ENCODE peak calls at places on chromosomes 5 and 9, in nine cellular contexts. One of them, this sample, is unnamed.

GRCh38 chr5:76393035-76393680 is 9.9 kb upstream of the IQGAP2 start:
- DNase-seq in AG10803: no peak
- DNase-seq in Daoy: no peak
- DNase-seq in T47D: no peak
- DNase-seq in mammary epithelial cell: no peak
- DNase-seq in naive B cell: no peak
- DNase-seq in tibial nerve: no peak
- DNase-seq in substantia nigra: no peak
- DNase-seq in dorsolateral prefrontal cortex: no peak
- DNase-seq in this sample: no peak

GRCh38 chr9:86036555-86036954 is 62.8 kb downstream of the GOLM1 start:
- DNase-seq in substantia nigra: no peak
- DNase-seq in mammary epithelial cell: no peak
- DNase-seq in naive B cell: no peak
- DNase-seq in AG10803: no peak
- DNase-seq in tibial nerve: no peak
- DNase-seq in T47D: no peak
- DNase-seq in Daoy: no peak
- DNase-seq in dorsolateral prefrontal cortex: no peak
- DNase-seq in this sample: no peak

GRCh38 chr9:136846376-136847064 is 2.7 kb upstream of the PHPT1 start:
- DNase-seq in Daoy: no peak
- DNase-seq in mammary epithelial cell: no peak
- DNase-seq in dorsolateral prefrontal cortex: no peak
- DNase-seq in substantia nigra: no peak
- DNase-seq in T47D: no peak
- DNase-seq in naive B cell: no peak
- DNase-seq in AG10803: no peak
- DNase-seq in tibial nerve: no peak
- DNase-seq in this sample: no peak

GRCh38 chr9:109799792-109800191 is 19.8 kb downstream of the PALM2AKAP2 start:
- DNase-seq in naive B cell: no peak
- DNase-seq in AG10803: peak
- DNase-seq in dorsolateral prefrontal cortex: no peak
- DNase-seq in substantia nigra: no peak
- DNase-seq in T47D: no peak
- DNase-seq in Daoy: peak
- DNase-seq in mammary epithelial cell: peak
- DNase-seq in tibial nerve: no peak
- DNase-seq in this sample: no peak

GRCh38 chr9:86892576-86892975 is 54.7 kb downstream of the GAS1 start:
- DNase-seq in Daoy: peak
- DNase-seq in T47D: no peak
- DNase-seq in dorsolateral prefrontal cortex: no peak
- DNase-seq in substantia nigra: no peak
- DNase-seq in naive B cell: no peak
- DNase-seq in tibial nerve: no peak
- DNase-seq in AG10803: no peak
- DNase-seq in mammary epithelial cell: peak
- DNase-seq in this sample: no peak

GRCh38 chr9:129053020-129053419 is 16.6 kb downstream of the MIGA2 start:
- DNase-seq in Daoy: no peak
- DNase-seq in substantia nigra: no peak
- DNase-seq in AG10803: no peak
- DNase-seq in naive B cell: no peak
- DNase-seq in tibial nerve: no peak
- DNase-seq in mammary epithelial cell: no peak
- DNase-seq in dorsolateral prefrontal cortex: no peak
- DNase-seq in T47D: no peak
- DNase-seq in this sample: no peak

GRCh38 chr9:116190595-116190994 is 37.0 kb downstream of the PAPPA start:
- DNase-seq in T47D: no peak
- DNase-seq in mammary epithelial cell: no peak
- DNase-seq in Daoy: no peak
- DNase-seq in naive B cell: no peak
- DNase-seq in dorsolateral prefrontal cortex: no peak
- DNase-seq in AG10803: no peak
- DNase-seq in substantia nigra: no peak
- DNase-seq in tibial nerve: no peak
- DNase-seq in this sample: no peak

GRCh38 chr9:83313771-83314170 is 224.4 kb downstream of the FRMD3 start:
- DNase-seq in mammary epithelial cell: no peak
- DNase-seq in T47D: no peak
- DNase-seq in tibial nerve: no peak
- DNase-seq in AG10803: no peak
- DNase-seq in substantia nigra: no peak
- DNase-seq in Daoy: no peak
- DNase-seq in dorsolateral prefrontal cortex: no peak
- DNase-seq in naive B cell: no peak
- DNase-seq in this sample: no peak

GRCh38 chr5:81755320-81755719 is 4.4 kb upstream of the SSBP2 start:
- DNase-seq in T47D: peak
- DNase-seq in tibial nerve: peak
- DNase-seq in dorsolateral prefrontal cortex: no peak
- DNase-seq in naive B cell: no peak
- DNase-seq in AG10803: peak
- DNase-seq in Daoy: peak
- DNase-seq in mammary epithelial cell: peak
- DNase-seq in substantia nigra: no peak
- DNase-seq in this sample: peak

GRCh38 chr5:168471785-168472184 is 14.5 kb upstream of the RARS1 start:
- DNase-seq in Daoy: peak
- DNase-seq in T47D: no peak
- DNase-seq in mammary epithelial cell: no peak
- DNase-seq in tibial nerve: no peak
- DNase-seq in dorsolateral prefrontal cortex: no peak
- DNase-seq in substantia nigra: no peak
- DNase-seq in naive B cell: no peak
- DNase-seq in AG10803: peak
- DNase-seq in this sample: no peak

GRCh38 chr5:31052937-31053658 is 140.4 kb upstream of the CDH6 start:
- DNase-seq in naive B cell: no peak
- DNase-seq in mammary epithelial cell: no peak
- DNase-seq in AG10803: no peak
- DNase-seq in dorsolateral prefrontal cortex: no peak
- DNase-seq in substantia nigra: no peak
- DNase-seq in T47D: no peak
- DNase-seq in Daoy: no peak
- DNase-seq in tibial nerve: no peak
- DNase-seq in this sample: no peak

GRCh38 chr5:143126121-143127019 is 277.1 kb downstream of the NR3C1 start:
- DNase-seq in dorsolateral prefrontal cortex: no peak
- DNase-seq in substantia nigra: no peak
- DNase-seq in naive B cell: no peak
- DNase-seq in AG10803: no peak
- DNase-seq in tibial nerve: no peak
- DNase-seq in Daoy: peak
- DNase-seq in T47D: no peak
- DNase-seq in mammary epithelial cell: no peak
- DNase-seq in this sample: no peak

GRCh38 chr5:90201923-90202322 is 207.6 kb downstream of the CETN3 start:
- DNase-seq in naive B cell: no peak
- DNase-seq in substantia nigra: no peak
- DNase-seq in Daoy: peak
- DNase-seq in T47D: no peak
- DNase-seq in AG10803: no peak
- DNase-seq in dorsolateral prefrontal cortex: no peak
- DNase-seq in mammary epithelial cell: peak
- DNase-seq in tibial nerve: no peak
- DNase-seq in this sample: peak

GRCh38 chr5:147998704-147999103 is 65.1 kb upstream of the SPINK5 start:
- DNase-seq in substantia nigra: no peak
- DNase-seq in AG10803: no peak
- DNase-seq in naive B cell: no peak
- DNase-seq in tibial nerve: no peak
- DNase-seq in T47D: no peak
- DNase-seq in dorsolateral prefrontal cortex: no peak
- DNase-seq in mammary epithelial cell: no peak
- DNase-seq in Daoy: no peak
- DNase-seq in this sample: no peak

GRCh38 chr5:132425975-132426524 is 56.5 kb downstream of the SLC22A5 start:
- DNase-seq in tibial nerve: no peak
- DNase-seq in mammary epithelial cell: no peak
- DNase-seq in Daoy: no peak
- DNase-seq in dorsolateral prefrontal cortex: no peak
- DNase-seq in AG10803: no peak
- DNase-seq in T47D: no peak
- DNase-seq in substantia nigra: no peak
- DNase-seq in naive B cell: no peak
- DNase-seq in this sample: no peak

GRCh38 chr9:694499-695154 is 146.9 kb upstream of the DMRT1 start:
- DNase-seq in tibial nerve: no peak
- DNase-seq in AG10803: peak
- DNase-seq in mammary epithelial cell: peak
- DNase-seq in naive B cell: no peak
- DNase-seq in dorsolateral prefrontal cortex: peak
- DNase-seq in substantia nigra: no peak
- DNase-seq in Daoy: peak
- DNase-seq in T47D: no peak
- DNase-seq in this sample: peak

GRCh38 chr9:27194401-27195091 is 85.5 kb downstream of the TEK start:
- DNase-seq in T47D: no peak
- DNase-seq in mammary epithelial cell: peak
- DNase-seq in substantia nigra: no peak
- DNase-seq in Daoy: peak
- DNase-seq in dorsolateral prefrontal cortex: no peak
- DNase-seq in tibial nerve: no peak
- DNase-seq in AG10803: peak
- DNase-seq in naive B cell: no peak
- DNase-seq in this sample: peak

This sample was measured in MCF 10A.